ENCODE peak calls at places on chromosome 1, in seven cellular contexts. S is OCI-LY7, X is upper lobe of right lung, V is PC-3, Q is psoas muscle, Z is A549, C is colonic mucosa. M is an unnamed sample.

GRCh38 chr1:230986976-230987375 is 8.1 kb downstream of the ARV1 start:
- DNase-seq in Z (peak), S (no peak), X (no peak), V (peak), C (no peak), Q (no peak), M (no peak)

GRCh38 chr1:79716481-79716880 is 710.0 kb upstream of the ADGRL4 start:
- DNase-seq in X (no peak), C (no peak), S (no peak), V (peak), Q (no peak), Z (peak), M (no peak)

GRCh38 chr1:35883681-35884155 is 709 bp downstream of the AGO1 start:
- DNase-seq in V (peak), S (peak), C (peak), Q (peak), X (peak), Z (peak), M (peak)

GRCh38 chr1:8487249-8487648 is 169.3 kb downstream of the SLC45A1 start:
- DNase-seq in C (no peak), X (no peak), S (no peak), Z (no peak), V (no peak), Q (no peak), M (no peak)

GRCh38 chr1:12343823-12344487 is 114.1 kb downstream of the VPS13D start:
- DNase-seq in Q (no peak), X (no peak), V (no peak), Z (no peak), S (no peak), C (no peak), M (no peak)

GRCh38 chr1:175367039-175367758 is 174.6 kb upstream of the KIAA0040 start:
- DNase-seq in Z (no peak), S (no peak), Q (no peak), X (no peak), C (no peak), V (no peak), M (no peak)

GRCh38 chr1:233300326-233300725 is 4.8 kb upstream of the PCNX2 start:
- DNase-seq in Q (no peak), C (no peak), V (no peak), X (no peak), Z (no peak), S (no peak), M (no peak)

GRCh38 chr1:244150071-244150470 is 99.0 kb downstream of the ZBTB18 start:
- DNase-seq in Z (no peak), C (no peak), S (no peak), Q (no peak), X (no peak), V (no peak), M (no peak)

GRCh38 chr1:220954321-220954720 is 75.1 kb downstream of the HLX start:
- DNase-seq in Z (no peak), C (no peak), S (no peak), V (no peak), Q (no peak), X (no peak), M (no peak)

GRCh38 chr1:33410091-33410701 is 20.7 kb downstream of the PHC2 start:
- DNase-seq in C (no peak), S (no peak), X (no peak), Q (no peak), V (peak), Z (no peak), M (no peak)
- H3K27ac ChIP-seq in C (no peak), S (no peak), X (no peak), Q (peak), V (peak), Z (no peak), M (no peak)

GRCh38 chr1:189987509-189987908 is 490.2 kb downstream of the BRINP3 start:
- DNase-seq in V (no peak), C (no peak), Z (no peak), S (no peak), X (no peak), Q (no peak), M (no peak)
- H3K4me3 ChIP-seq in V (no peak), C (no peak), Z (no peak), S (no peak), X (no peak), Q (no peak), M (no peak)

DNA sequence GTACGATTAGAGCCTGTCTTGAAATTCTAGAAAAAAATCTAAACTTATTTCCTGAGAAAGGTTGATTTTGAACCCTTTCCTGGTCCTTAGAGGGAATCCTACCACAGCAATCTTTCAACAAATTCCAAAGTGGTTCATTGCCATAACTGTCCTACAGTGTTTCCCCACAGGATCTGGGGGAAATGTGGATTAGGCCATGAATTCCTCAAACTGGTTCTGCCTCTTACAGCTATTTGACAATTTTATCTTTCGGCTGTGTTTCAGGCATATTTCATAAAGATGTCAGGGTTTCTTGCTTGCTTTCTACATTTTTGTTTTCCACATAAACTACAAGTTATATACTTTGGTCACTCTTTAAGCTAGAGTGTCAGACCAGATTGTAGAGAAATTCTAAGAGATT is 544 bp upstream of the ZP4 start:
- DNase-seq in V (no peak), X (no peak), Q (no peak), C (no peak), Z (no peak), S (no peak), M (no peak)
- H3K27ac ChIP-seq in V (no peak), X (no peak), Q (no peak), C (no peak), Z (no peak), S (no peak), M (no peak)

GRCh38 chr1:156815307-156815826 is 1.3 kb downstream of the SH2D2A start:
- DNase-seq in X (no peak), Q (peak), Z (peak), C (no peak), S (no peak), V (peak), M (no peak)
- H3K4me3 ChIP-seq in X (peak), Q (peak), Z (no peak), C (no peak), S (no peak), V (no peak), M (no peak)

GRCh38 chr1:182633031-182633430 is 28.8 kb upstream of the RGS16 start:
- DNase-seq in Q (no peak), S (no peak), C (no peak), X (no peak), Z (no peak), V (no peak), M (no peak)
- H3K27ac ChIP-seq in Q (no peak), S (peak), C (no peak), X (no peak), Z (no peak), V (no peak), M (no peak)

GRCh38 chr1:19435181-19435580 is 50.2 kb downstream of the CAPZB start:
- DNase-seq in V (no peak), Q (no peak), X (no peak), S (no peak), C (no peak), Z (no peak), M (no peak)
- H3K4me3 ChIP-seq in V (no peak), Q (no peak), X (no peak), S (no peak), C (no peak), Z (no peak), M (no peak)

DNA sequence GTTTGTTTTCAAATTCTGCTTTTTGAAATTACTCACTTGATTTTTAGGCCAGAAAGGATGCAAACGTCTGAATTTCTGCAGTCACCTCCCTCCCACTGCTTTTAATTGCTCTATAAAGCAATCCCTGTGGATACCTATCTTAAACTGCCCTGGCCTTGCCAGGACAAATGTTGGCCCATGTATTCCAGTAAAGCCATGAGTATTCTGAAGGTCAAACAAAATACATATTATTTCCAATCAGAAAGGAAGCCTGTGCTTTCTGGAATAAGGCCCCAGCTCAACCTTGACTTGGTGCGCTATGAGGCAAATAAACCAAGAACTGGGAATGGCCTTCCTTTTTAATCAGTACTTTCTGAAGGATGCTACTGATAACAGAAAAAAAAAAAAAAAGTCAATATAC is 68.4 kb downstream of the TGFBR3 start:
- DNase-seq in X (no peak), Z (no peak), C (no peak), S (no peak), Q (no peak), V (no peak), M (no peak)
- H3K27ac ChIP-seq in X (peak), Z (no peak), C (no peak), S (no peak), Q (no peak), V (no peak), M (peak)

M was measured in small intestine.